ENCODE peak calls at places on chromosomes 1 and 21, in seven cellular contexts. One of them, this sample, is unnamed.

GRCh38 chr1:53274541-53275185 is 36.3 kb upstream of the MAGOH start:
- DNase-seq in hepatocyte: no peak
- DNase-seq in prostate gland: no peak
- DNase-seq in Peyer's patch: no peak
- DNase-seq in kidney epithelial cell: no peak
- DNase-seq in fibroblast of lung: no peak
- DNase-seq in spleen: peak
- DNase-seq in this sample: no peak

GRCh38 chr1:201890806-201891450 is 2.2 kb downstream of the SHISA4 start:
- DNase-seq in hepatocyte: no peak
- DNase-seq in prostate gland: no peak
- DNase-seq in Peyer's patch: no peak
- DNase-seq in kidney epithelial cell: no peak
- DNase-seq in fibroblast of lung: no peak
- DNase-seq in spleen: peak
- DNase-seq in this sample: no peak

GRCh38 chr1:32892368-32893197 is 6.3 kb downstream of the HPCA start:
- DNase-seq in hepatocyte: peak
- DNase-seq in prostate gland: no peak
- DNase-seq in Peyer's patch: no peak
- DNase-seq in kidney epithelial cell: no peak
- DNase-seq in fibroblast of lung: peak
- DNase-seq in spleen: peak
- DNase-seq in this sample: no peak

GRCh38 chr1:52603301-52603675 is 1.1 kb downstream of the GPX7 start:
- DNase-seq in hepatocyte: no peak
- DNase-seq in prostate gland: no peak
- DNase-seq in Peyer's patch: no peak
- DNase-seq in kidney epithelial cell: no peak
- DNase-seq in fibroblast of lung: no peak
- DNase-seq in spleen: no peak
- DNase-seq in this sample: no peak

GRCh38 chr1:200359610-200360163 is 50.1 kb downstream of the ZNF281 start:
- DNase-seq in hepatocyte: no peak
- DNase-seq in prostate gland: no peak
- DNase-seq in Peyer's patch: no peak
- DNase-seq in kidney epithelial cell: no peak
- DNase-seq in fibroblast of lung: peak
- DNase-seq in spleen: no peak
- DNase-seq in this sample: no peak

GRCh38 chr1:2248127-2248826 is 20.2 kb downstream of the SKI start:
- DNase-seq in hepatocyte: peak
- DNase-seq in prostate gland: peak
- DNase-seq in Peyer's patch: no peak
- DNase-seq in kidney epithelial cell: no peak
- DNase-seq in fibroblast of lung: no peak
- DNase-seq in spleen: peak
- DNase-seq in this sample: no peak

GRCh38 chr1:203629509-203630082 is 3.0 kb downstream of the ATP2B4 start:
- DNase-seq in hepatocyte: peak
- DNase-seq in prostate gland: no peak
- DNase-seq in Peyer's patch: peak
- DNase-seq in kidney epithelial cell: no peak
- DNase-seq in fibroblast of lung: peak
- DNase-seq in spleen: peak
- DNase-seq in this sample: no peak

GRCh38 chr1:5508669-5509330 is 483.4 kb downstream of the NPHP4 start:
- DNase-seq in hepatocyte: no peak
- DNase-seq in prostate gland: no peak
- DNase-seq in Peyer's patch: no peak
- DNase-seq in kidney epithelial cell: no peak
- DNase-seq in fibroblast of lung: no peak
- DNase-seq in spleen: no peak
- DNase-seq in this sample: no peak

GRCh38 chr1:156627313-156627880 is 8.2 kb downstream of the HAPLN2 start:
- DNase-seq in hepatocyte: peak
- DNase-seq in prostate gland: no peak
- DNase-seq in Peyer's patch: peak
- DNase-seq in kidney epithelial cell: no peak
- DNase-seq in fibroblast of lung: peak
- DNase-seq in spleen: no peak
- DNase-seq in this sample: no peak

GRCh38 chr1:74223453-74223852 is 11.7 kb upstream of the TNNI3K start:
- DNase-seq in hepatocyte: no peak
- DNase-seq in prostate gland: no peak
- DNase-seq in Peyer's patch: no peak
- DNase-seq in kidney epithelial cell: no peak
- DNase-seq in fibroblast of lung: no peak
- DNase-seq in spleen: no peak
- DNase-seq in this sample: no peak

GRCh38 chr1:231533240-231533639 is 4.8 kb downstream of the TSNAX start:
- DNase-seq in hepatocyte: no peak
- DNase-seq in prostate gland: no peak
- DNase-seq in Peyer's patch: no peak
- DNase-seq in kidney epithelial cell: no peak
- DNase-seq in fibroblast of lung: no peak
- DNase-seq in spleen: no peak
- DNase-seq in this sample: no peak

GRCh38 chr1:113552244-113552643 is 161.9 kb downstream of the MAGI3 start:
- DNase-seq in hepatocyte: no peak
- DNase-seq in prostate gland: no peak
- DNase-seq in Peyer's patch: no peak
- DNase-seq in kidney epithelial cell: no peak
- DNase-seq in fibroblast of lung: no peak
- DNase-seq in spleen: no peak
- DNase-seq in this sample: no peak

GRCh38 chr1:189369612-189370011 is 1108.1 kb downstream of the BRINP3 start:
- DNase-seq in hepatocyte: no peak
- DNase-seq in prostate gland: no peak
- DNase-seq in Peyer's patch: no peak
- DNase-seq in kidney epithelial cell: no peak
- DNase-seq in fibroblast of lung: no peak
- DNase-seq in spleen: no peak
- DNase-seq in this sample: no peak

GRCh38 chr1:27382950-27383627 is at the start of gene CD164L2:
- DNase-seq in hepatocyte: peak
- DNase-seq in prostate gland: peak
- DNase-seq in Peyer's patch: no peak
- DNase-seq in kidney epithelial cell: no peak
- DNase-seq in fibroblast of lung: no peak
- DNase-seq in spleen: peak
- DNase-seq in this sample: no peak

DNA sequence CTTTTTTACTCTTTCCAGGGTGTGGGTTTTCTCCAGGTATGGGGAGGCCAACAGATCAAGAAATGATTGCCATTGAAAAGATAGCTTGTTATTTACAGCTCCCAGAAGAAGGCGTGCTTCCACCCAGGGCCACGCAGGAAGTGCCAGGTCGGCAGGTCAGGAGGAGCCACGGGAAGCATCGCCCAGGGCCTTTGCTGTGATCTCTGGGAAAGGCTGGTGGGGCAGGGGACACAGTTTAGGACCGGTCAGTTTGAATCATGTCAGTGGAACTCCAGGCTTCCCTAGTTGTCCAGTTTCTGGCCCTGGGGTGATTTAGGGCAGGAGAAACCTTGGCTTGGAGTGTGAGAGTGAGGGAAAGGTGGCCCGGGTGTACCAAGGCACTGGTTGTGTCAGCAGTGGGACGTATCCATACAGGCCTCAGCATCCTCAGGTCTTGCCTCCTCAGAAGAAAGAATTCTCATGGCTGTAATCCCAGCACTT is 11.4 kb downstream of the PLA2G5 start:
- DNase-seq in hepatocyte: no peak
- DNase-seq in prostate gland: no peak
- DNase-seq in Peyer's patch: no peak
- DNase-seq in kidney epithelial cell: no peak
- DNase-seq in fibroblast of lung: no peak
- DNase-seq in spleen: no peak
- DNase-seq in this sample: no peak
- H3K4me3 ChIP-seq in hepatocyte: no peak
- H3K4me3 ChIP-seq in prostate gland: no peak
- H3K4me3 ChIP-seq in Peyer's patch: no peak
- H3K4me3 ChIP-seq in kidney epithelial cell: no peak
- H3K4me3 ChIP-seq in fibroblast of lung: no peak
- H3K4me3 ChIP-seq in spleen: no peak
- H3K4me3 ChIP-seq in this sample: no peak

GRCh38 chr1:207893737-207894582 is 17.0 kb downstream of the CD34 start:
- DNase-seq in hepatocyte: no peak
- DNase-seq in prostate gland: no peak
- DNase-seq in Peyer's patch: no peak
- DNase-seq in kidney epithelial cell: no peak
- DNase-seq in fibroblast of lung: no peak
- DNase-seq in spleen: no peak
- DNase-seq in this sample: no peak

GRCh38 chr1:207898260-207898659 is 12.7 kb downstream of the CD34 start:
- DNase-seq in hepatocyte: no peak
- DNase-seq in prostate gland: no peak
- DNase-seq in Peyer's patch: no peak
- DNase-seq in kidney epithelial cell: no peak
- DNase-seq in fibroblast of lung: no peak
- DNase-seq in spleen: no peak
- DNase-seq in this sample: no peak

GRCh38 chr1:207898836-207899235 is 12.1 kb downstream of the CD34 start:
- DNase-seq in hepatocyte: no peak
- DNase-seq in prostate gland: no peak
- DNase-seq in Peyer's patch: no peak
- DNase-seq in kidney epithelial cell: no peak
- DNase-seq in fibroblast of lung: no peak
- DNase-seq in spleen: no peak
- DNase-seq in this sample: no peak

GRCh38 chr1:207897188-207897587 is 13.7 kb downstream of the CD34 start:
- DNase-seq in hepatocyte: no peak
- DNase-seq in prostate gland: no peak
- DNase-seq in Peyer's patch: no peak
- DNase-seq in kidney epithelial cell: no peak
- DNase-seq in fibroblast of lung: no peak
- DNase-seq in spleen: no peak
- DNase-seq in this sample: peak

GRCh38 chr1:207896547-207896946 is 14.4 kb downstream of the CD34 start:
- DNase-seq in hepatocyte: no peak
- DNase-seq in prostate gland: no peak
- DNase-seq in Peyer's patch: no peak
- DNase-seq in kidney epithelial cell: no peak
- DNase-seq in fibroblast of lung: no peak
- DNase-seq in spleen: no peak
- DNase-seq in this sample: no peak
- TF ChIP-seq CTCF in hepatocyte: no peak
- TF ChIP-seq CTCF in prostate gland: no peak
- TF ChIP-seq CTCF in Peyer's patch: no peak
- TF ChIP-seq CTCF in kidney epithelial cell: no peak
- TF ChIP-seq CTCF in fibroblast of lung: no peak
- TF ChIP-seq CTCF in spleen: no peak
- TF ChIP-seq CTCF in this sample: no peak

GRCh38 chr1:22709891-22710687 is 550 bp upstream of the EPHB2 start:
- DNase-seq in hepatocyte: peak
- DNase-seq in prostate gland: no peak
- DNase-seq in Peyer's patch: no peak
- DNase-seq in kidney epithelial cell: no peak
- DNase-seq in fibroblast of lung: peak
- DNase-seq in spleen: no peak
- DNase-seq in this sample: peak
- H3K4me3 ChIP-seq in hepatocyte: peak
- H3K4me3 ChIP-seq in prostate gland: peak
- H3K4me3 ChIP-seq in Peyer's patch: peak
- H3K4me3 ChIP-seq in kidney epithelial cell: peak
- H3K4me3 ChIP-seq in fibroblast of lung: peak
- H3K4me3 ChIP-seq in spleen: peak
- H3K4me3 ChIP-seq in this sample: peak

GRCh38 chr1:31335007-31335406 is 37.9 kb downstream of the FABP3 start:
- DNase-seq in hepatocyte: peak
- DNase-seq in prostate gland: peak
- DNase-seq in Peyer's patch: no peak
- DNase-seq in kidney epithelial cell: no peak
- DNase-seq in fibroblast of lung: peak
- DNase-seq in spleen: no peak
- DNase-seq in this sample: peak
- TF ChIP-seq CTCF in hepatocyte: peak
- TF ChIP-seq CTCF in prostate gland: peak
- TF ChIP-seq CTCF in Peyer's patch: peak
- TF ChIP-seq CTCF in kidney epithelial cell: peak
- TF ChIP-seq CTCF in fibroblast of lung: peak
- TF ChIP-seq CTCF in spleen: no peak
- TF ChIP-seq CTCF in this sample: peak

GRCh38 chr1:40887012-40887378 is 24.8 kb upstream of the CITED4 start:
- DNase-seq in hepatocyte: no peak
- DNase-seq in prostate gland: no peak
- DNase-seq in Peyer's patch: no peak
- DNase-seq in kidney epithelial cell: no peak
- DNase-seq in fibroblast of lung: no peak
- DNase-seq in spleen: no peak
- DNase-seq in this sample: no peak

GRCh38 chr1:40887652-40888051 is 25.5 kb upstream of the CITED4 start:
- DNase-seq in hepatocyte: no peak
- DNase-seq in prostate gland: no peak
- DNase-seq in Peyer's patch: no peak
- DNase-seq in kidney epithelial cell: no peak
- DNase-seq in fibroblast of lung: no peak
- DNase-seq in spleen: no peak
- DNase-seq in this sample: no peak

GRCh38 chr1:40880813-40881549 is 18.8 kb upstream of the CITED4 start:
- DNase-seq in hepatocyte: no peak
- DNase-seq in prostate gland: no peak
- DNase-seq in Peyer's patch: no peak
- DNase-seq in kidney epithelial cell: no peak
- DNase-seq in fibroblast of lung: no peak
- DNase-seq in spleen: no peak
- DNase-seq in this sample: no peak

GRCh38 chr1:40886318-40887011 is 24.3 kb upstream of the CITED4 start:
- DNase-seq in hepatocyte: no peak
- DNase-seq in prostate gland: no peak
- DNase-seq in Peyer's patch: no peak
- DNase-seq in kidney epithelial cell: no peak
- DNase-seq in fibroblast of lung: no peak
- DNase-seq in spleen: no peak
- DNase-seq in this sample: no peak

GRCh38 chr1:40884055-40884795 is 22.1 kb upstream of the CITED4 start:
- DNase-seq in hepatocyte: no peak
- DNase-seq in prostate gland: no peak
- DNase-seq in Peyer's patch: no peak
- DNase-seq in kidney epithelial cell: no peak
- DNase-seq in fibroblast of lung: no peak
- DNase-seq in spleen: no peak
- DNase-seq in this sample: no peak
- H3K4me3 ChIP-seq in hepatocyte: no peak
- H3K4me3 ChIP-seq in prostate gland: no peak
- H3K4me3 ChIP-seq in Peyer's patch: no peak
- H3K4me3 ChIP-seq in kidney epithelial cell: peak
- H3K4me3 ChIP-seq in fibroblast of lung: no peak
- H3K4me3 ChIP-seq in spleen: no peak
- H3K4me3 ChIP-seq in this sample: peak

DNA sequence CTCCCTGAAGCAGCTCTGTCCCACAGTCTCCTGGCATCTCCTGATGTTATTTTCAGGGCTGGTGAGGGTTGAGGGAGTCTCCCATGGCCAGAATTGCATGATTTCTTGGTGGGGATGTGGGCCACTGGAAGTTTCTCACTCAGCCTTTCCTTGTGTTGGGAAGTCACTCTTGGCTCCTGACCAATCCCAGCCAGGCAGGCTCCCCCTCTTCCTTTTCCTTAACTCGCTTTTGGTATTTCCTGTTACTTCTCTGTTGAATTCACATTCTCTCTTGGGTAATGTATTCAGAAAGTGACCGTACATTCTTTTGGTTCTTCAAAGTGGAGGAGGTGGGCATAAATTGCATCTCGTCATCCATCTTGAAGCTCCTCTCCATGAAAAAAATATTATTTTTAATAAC is 135.7 kb downstream of the PCBP3 start:
- DNase-seq in hepatocyte: no peak
- DNase-seq in prostate gland: no peak
- DNase-seq in Peyer's patch: no peak
- DNase-seq in kidney epithelial cell: no peak
- DNase-seq in fibroblast of lung: no peak
- DNase-seq in spleen: no peak
- DNase-seq in this sample: no peak
- TF ChIP-seq CTCF in hepatocyte: no peak
- TF ChIP-seq CTCF in prostate gland: no peak
- TF ChIP-seq CTCF in Peyer's patch: no peak
- TF ChIP-seq CTCF in kidney epithelial cell: no peak
- TF ChIP-seq CTCF in fibroblast of lung: no peak
- TF ChIP-seq CTCF in spleen: no peak
- TF ChIP-seq CTCF in this sample: no peak

This sample was measured in astrocyte of the cerebellum.